ENCODE peak calls at places on chromosomes 5 and 9, in six cellular contexts. Z is H1, O is K562, C is GM23338, X is endothelial cell of umbilical vein, M is upper lobe of left lung. J is an unnamed sample.

GRCh38 chr5:111961867-111962266 is 204.9 kb upstream of the NREP start:
- DNase-seq in Z (no peak), O (no peak), C (no peak), X (no peak), M (no peak), J (no peak)

GRCh38 chr5:160286947-160287346 is 25.4 kb downstream of the CCNJL start:
- DNase-seq in Z (no peak), O (no peak), C (no peak), X (no peak), M (no peak), J (no peak)

GRCh38 chr5:55918097-55919035 is 67.2 kb downstream of the IL31RA start:
- DNase-seq in Z (peak; percentile 35), O (no peak), C (no peak), X (no peak), M (no peak), J (no peak)

GRCh38 chr5:103512506-103512905 is 50.1 kb downstream of the NUDT12 start:
- DNase-seq in Z (no peak), O (no peak), C (no peak), X (no peak), M (no peak), J (no peak)

GRCh38 chr5:118736396-118736795 is 252.0 kb downstream of the DTWD2 start:
- DNase-seq in Z (no peak), O (no peak), C (no peak), X (no peak), M (no peak), J (no peak)

GRCh38 chr5:133967124-133967523 is 1.3 kb downstream of the C5orf15 start:
- DNase-seq in Z (no peak), O (no peak), C (no peak), X (no peak), M (no peak), J (no peak)

GRCh38 chr5:171521219-171521633 is 101.8 kb downstream of the FGF18 start:
- DNase-seq in Z (peak; percentile 61), O (no peak), C (peak; percentile 52), X (peak; percentile 32), M (no peak), J (no peak)

GRCh38 chr5:115342593-115343377 is 46.3 kb upstream of the CCDC112 start:
- DNase-seq in Z (no peak), O (no peak), C (peak; percentile 8), X (no peak), M (no peak), J (no peak)

GRCh38 chr5:177304392-177305119 is 957 bp downstream of the PRELID1 start:
- DNase-seq in Z (no peak), O (peak; percentile 55), C (no peak), X (peak; percentile 35), M (no peak), J (no peak)

GRCh38 chr5:69007086-69007672 is 86.6 kb upstream of the SLC30A5 start:
- DNase-seq in Z (no peak), O (no peak), C (no peak), X (no peak), M (no peak), J (no peak)

GRCh38 chr5:95605786-95606185 is 14.1 kb upstream of the GPR150 start:
- DNase-seq in Z (no peak), O (no peak), C (no peak), X (no peak), M (no peak), J (no peak)

GRCh38 chr5:158033076-158033475 is 174.1 kb upstream of the CLINT1 start:
- DNase-seq in Z (no peak), O (no peak), C (no peak), X (no peak), M (no peak), J (no peak)

GRCh38 chr5:23389543-23390215 is 117.7 kb upstream of the PRDM9 start:
- DNase-seq in Z (no peak), O (no peak), C (no peak), X (no peak), M (no peak), J (no peak)

GRCh38 chr9:133226219-133227171 is 17.4 kb upstream of the OBP2B start:
- DNase-seq in Z (peak; percentile 38), O (no peak), C (peak; percentile 41), X (no peak), M (peak; percentile 51), J (no peak)

GRCh38 chr5:372911-373709 is 51.6 kb downstream of the AHRR start:
- DNase-seq in Z (peak; percentile 60), O (no peak), C (peak; percentile 44), X (peak; percentile 15), M (peak; percentile 82), J (no peak)

GRCh38 chr5:32507738-32508434 is 63.3 kb upstream of the ZFR start:
- DNase-seq in Z (no peak), O (no peak), C (no peak), X (peak; percentile 25), M (no peak), J (no peak)

GRCh38 chr5:33736510-33736909 is 155.3 kb downstream of the ADAMTS12 start:
- DNase-seq in Z (no peak), O (no peak), C (no peak), X (no peak), M (no peak), J (no peak)

GRCh38 chr9:105187781-105188180 is 56.7 kb upstream of the SLC44A1 start:
- DNase-seq in Z (no peak), O (no peak), C (no peak), X (peak; percentile 81), M (no peak), J (peak; percentile 33)

GRCh38 chr9:27865031-27865438 is 291.8 kb upstream of the C9orf72 start:
- DNase-seq in Z (no peak), O (no peak), C (no peak), X (no peak), M (no peak), J (no peak)

GRCh38 chr9:27870404-27870803 is 297.1 kb upstream of the C9orf72 start:
- DNase-seq in Z (no peak), O (no peak), C (no peak), X (no peak), M (no peak), J (no peak)

GRCh38 chr9:27861887-27862286 is 288.6 kb upstream of the C9orf72 start:
- DNase-seq in Z (no peak), O (no peak), C (no peak), X (no peak), M (no peak), J (no peak)

GRCh38 chr9:27866741-27867140 is 293.5 kb upstream of the C9orf72 start:
- DNase-seq in Z (no peak), O (no peak), C (peak; percentile 17), X (no peak), M (no peak), J (no peak)
- TF ChIP-seq CTCF in Z (no peak), O (no peak), C (peak; percentile 36), X (no peak), M (no peak), J (no peak)

GRCh38 chr9:69431777-69432176 is 106.8 kb downstream of the ENTREP1 start:
- DNase-seq in Z (no peak), O (no peak), C (no peak), X (no peak), M (no peak), J (no peak)
- TF ChIP-seq POLR2AphosphoS5 in Z (no peak), O (no peak), C (no peak), X (no peak), M (no peak), J (no peak)

DNA sequence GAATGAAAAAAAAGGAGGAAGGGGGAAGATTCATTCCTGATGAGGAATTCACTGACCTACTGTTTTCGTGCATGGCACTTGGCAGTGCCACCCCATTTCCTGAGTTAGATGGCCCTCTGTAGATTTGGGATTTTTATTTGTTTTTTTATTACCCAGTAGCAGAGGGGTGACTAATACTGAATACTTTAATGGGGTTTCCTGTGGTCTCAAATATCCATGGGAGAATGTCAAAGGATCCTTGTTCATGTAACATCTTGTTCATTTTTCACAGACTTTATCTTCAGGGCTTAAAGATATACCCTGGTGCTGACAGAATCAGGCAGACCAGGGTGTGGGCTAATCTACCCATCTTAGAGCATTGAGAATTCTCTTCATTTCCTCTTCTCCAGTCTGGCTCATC is 93.0 kb downstream of the MAMDC2 start:
- DNase-seq in Z (no peak), O (no peak), C (no peak), X (peak; percentile 64), M (no peak), J (no peak)
- TF ChIP-seq CTCF in Z (no peak), O (no peak), C (no peak), X (no peak), M (no peak), J (no peak)

GRCh38 chr9:129481824-129482511 is 138.9 kb downstream of the C9orf50 start:
- DNase-seq in Z (no peak), O (peak; percentile 41), C (peak; percentile 51), X (peak; percentile 39), M (peak; percentile 87), J (no peak)
- TF ChIP-seq POLR2AphosphoS5 in Z (no peak), O (no peak), C (no peak), X (peak; percentile 42), M (no peak), J (no peak)

GRCh38 chr9:89278551-89278950 is 32.4 kb upstream of the CKS2 start:
- DNase-seq in Z (no peak), O (no peak), C (no peak), X (no peak), M (no peak), J (no peak)

GRCh38 chr9:89277043-89277442 is 34.0 kb upstream of the CKS2 start:
- DNase-seq in Z (no peak), O (no peak), C (no peak), X (no peak), M (no peak), J (no peak)

GRCh38 chr9:89281106-89281505 is 29.9 kb upstream of the CKS2 start:
- DNase-seq in Z (no peak), O (no peak), C (no peak), X (no peak), M (no peak), J (no peak)

GRCh38 chr9:89277454-89277853 is 33.5 kb upstream of the CKS2 start:
- DNase-seq in Z (no peak), O (no peak), C (no peak), X (no peak), M (no peak), J (no peak)

DNA sequence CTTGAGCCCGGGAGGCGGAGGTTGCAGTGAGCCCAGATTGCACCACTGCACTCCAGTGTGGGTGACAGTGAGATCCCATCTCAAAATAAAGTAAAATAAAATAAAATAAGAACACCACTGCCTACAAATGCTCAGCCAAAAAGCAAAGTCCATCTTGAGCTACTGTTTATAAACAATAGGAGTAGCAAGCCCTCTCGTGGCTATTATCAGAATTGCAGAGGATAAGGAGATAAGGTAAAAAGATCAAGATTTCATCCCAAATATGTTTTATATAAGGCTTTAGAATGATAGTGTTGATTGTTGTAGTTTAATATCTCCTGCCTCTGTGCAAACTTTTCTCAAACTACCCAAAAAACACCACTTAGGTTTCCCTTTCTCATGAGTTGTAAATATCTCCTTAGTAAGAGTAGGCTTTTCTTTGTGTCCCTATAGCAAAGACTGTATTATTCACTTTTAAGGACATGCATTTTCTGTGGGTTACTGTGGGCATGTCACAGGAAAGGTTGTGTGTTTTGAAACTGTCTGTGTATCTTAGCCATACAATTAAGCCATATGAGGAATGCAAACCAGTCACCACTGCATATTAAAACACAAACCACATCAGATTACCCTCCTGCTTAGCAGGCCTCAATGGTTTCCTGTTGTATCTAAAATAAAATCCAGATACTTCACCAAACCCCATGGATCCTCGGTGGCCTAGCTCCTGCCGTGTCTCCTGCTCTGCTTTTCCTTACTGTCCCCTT is 31.8 kb upstream of the CKS2 start:
- DNase-seq in Z (no peak), O (no peak), C (peak; percentile 85), X (peak; percentile 55), M (no peak), J (peak; percentile 12)
- TF ChIP-seq CTCF in Z (peak; percentile 57), O (peak; percentile 16), C (peak; percentile 68), X (peak; percentile 58), M (peak; percentile 54), J (peak; percentile 72)